ENCODE peak calls at places on chromosomes 16 and 17, in nine cellular contexts. G is uterus; K is mammary epithelial cell; Z is AG04450; H is iPS DF 6.9; L is psoas muscle; T is thoracic aorta; C is OCI-LY7; S is CD8-positive, alpha-beta memory T cell. D is an unnamed sample.

GRCh38 chr17:75834279-75834920 is 9.8 kb downstream of the UNC13D start:
- DNase-seq in G (no peak), K (no peak), Z (no peak), H (no peak), L (no peak), T (no peak), C (no peak), S (no peak), D (no peak)

GRCh38 chr17:158379-158778 is 21.0 kb downstream of the SCGB1C2 start:
- DNase-seq in G (no peak), K (no peak), Z (no peak), H (no peak), L (no peak), T (no peak), C (no peak), S (no peak), D (no peak)

GRCh38 chr16:67936876-67937605 is 391 bp upstream of the PSMB10 start:
- DNase-seq in G (no peak), K (peak), Z (no peak), H (no peak), L (no peak), T (no peak), C (peak), S (peak), D (no peak)

GRCh38 chr16:56950455-56950854 is 11.3 kb upstream of the CETP start:
- DNase-seq in G (no peak), K (no peak), Z (no peak), H (no peak), L (no peak), T (no peak), C (no peak), S (no peak), D (no peak)

GRCh38 chr17:59786536-59787319 is 79.3 kb downstream of the VMP1 start:
- DNase-seq in G (peak), K (peak), Z (peak), H (no peak), L (no peak), T (peak), C (peak), S (peak), D (peak)

GRCh38 chr17:491086-492014 is 138.7 kb upstream of the RPH3AL start:
- DNase-seq in G (peak), K (peak), Z (peak), H (no peak), L (peak), T (no peak), C (peak), S (peak), D (peak)

GRCh38 chr16:47467501-47467900 is 6.4 kb downstream of the PHKB start:
- DNase-seq in G (no peak), K (no peak), Z (no peak), H (no peak), L (no peak), T (no peak), C (no peak), S (no peak), D (no peak)

GRCh38 chr17:44738214-44738906 is 20.4 kb upstream of the ADAM11 start:
- DNase-seq in G (no peak), K (peak), Z (no peak), H (no peak), L (no peak), T (no peak), C (no peak), S (no peak), D (peak)

GRCh38 chr16:65890203-65890602 is 476.3 kb upstream of the CDH5 start:
- DNase-seq in G (no peak), K (no peak), Z (no peak), H (no peak), L (no peak), T (no peak), C (no peak), S (no peak), D (no peak)

GRCh38 chr16:20336955-20337354 is 9.6 kb upstream of the GP2 start:
- DNase-seq in G (no peak), K (no peak), Z (no peak), H (no peak), L (no peak), T (no peak), C (no peak), S (no peak), D (no peak)

GRCh38 chr17:2181206-2181983 is 122.2 kb downstream of the SMG6 start:
- DNase-seq in G (peak), K (no peak), Z (peak), H (no peak), L (peak), T (peak), C (no peak), S (no peak), D (peak)

GRCh38 chr17:52202572-52202876 is 44.0 kb upstream of the CA10 start:
- DNase-seq in G (no peak), K (no peak), Z (no peak), H (no peak), L (no peak), T (no peak), C (no peak), S (no peak), D (no peak)

GRCh38 chr17:28944862-28945741 is 6.2 kb downstream of the PHF12 start:
- DNase-seq in G (no peak), K (peak), Z (no peak), H (no peak), L (no peak), T (no peak), C (no peak), S (no peak), D (peak)

GRCh38 chr16:85018529-85019236 is 7.3 kb upstream of the ZDHHC7 start:
- DNase-seq in G (no peak), K (no peak), Z (no peak), H (no peak), L (no peak), T (no peak), C (no peak), S (no peak), D (no peak)
- H3K27ac ChIP-seq in G (no peak), K (no peak), Z (no peak), H (no peak), L (no peak), T (no peak), C (no peak), S (no peak), D (no peak)

GRCh38 chr16:3189869-3190268 is 1.9 kb downstream of the OR1F1 start:
- DNase-seq in G (no peak), K (no peak), Z (no peak), H (no peak), L (no peak), T (no peak), C (no peak), S (no peak), D (no peak)

GRCh38 chr16:3188925-3189825 is 1.2 kb downstream of the OR1F1 start:
- DNase-seq in G (no peak), K (peak), Z (no peak), H (no peak), L (no peak), T (no peak), C (no peak), S (no peak), D (peak)

GRCh38 chr16:3188675-3188924 is 596 bp downstream of the OR1F1 start:
- DNase-seq in G (no peak), K (no peak), Z (no peak), H (no peak), L (no peak), T (no peak), C (no peak), S (no peak), D (no peak)

GRCh38 chr16:3192476-3193019 is 4.5 kb downstream of the OR1F1 start:
- DNase-seq in G (no peak), K (no peak), Z (no peak), H (no peak), L (no peak), T (no peak), C (no peak), S (no peak), D (no peak)

GRCh38 chr16:3190949-3191353 is 2.9 kb downstream of the OR1F1 start:
- DNase-seq in G (no peak), K (no peak), Z (no peak), H (no peak), L (no peak), T (no peak), C (no peak), S (no peak), D (no peak)
- H3K4me3 ChIP-seq in G (no peak), K (peak), Z (peak), H (peak), L (no peak), T (no peak), C (no peak), S (peak), D (peak)

DNA sequence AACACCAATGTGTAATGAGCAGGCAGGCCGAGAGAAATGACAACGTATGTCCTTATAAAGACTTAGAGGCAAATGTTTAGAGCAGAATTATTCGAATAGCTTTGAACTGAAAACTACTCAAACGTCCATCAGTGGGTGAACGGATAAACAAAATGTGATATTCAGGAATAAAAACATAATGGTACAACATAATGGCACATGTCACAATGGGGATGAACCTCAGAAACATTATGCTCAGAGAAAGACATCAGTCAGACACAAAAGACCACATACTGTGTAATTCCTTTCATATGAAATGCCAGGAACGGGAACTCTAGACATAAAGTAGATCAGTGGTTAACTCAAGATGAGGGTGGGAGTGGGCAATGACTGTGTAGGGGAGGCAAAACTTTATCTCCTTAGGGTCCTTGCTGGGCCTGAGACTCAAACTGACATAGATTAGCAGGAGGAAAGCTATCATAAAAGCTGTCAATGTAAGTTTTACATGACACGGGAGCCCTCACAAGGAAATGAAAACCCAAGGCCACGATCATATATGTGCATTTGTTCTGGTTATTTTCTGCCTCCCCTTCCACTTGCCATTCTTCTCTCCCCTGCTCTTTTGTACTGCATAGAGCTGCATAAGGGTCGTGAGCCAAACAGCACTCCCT is 14.8 kb upstream of the ARL4D start:
- DNase-seq in G (no peak), K (no peak), Z (no peak), H (no peak), L (no peak), T (no peak), C (no peak), S (no peak), D (no peak)
- H3K27ac ChIP-seq in G (no peak), K (no peak), Z (no peak), H (no peak), L (no peak), T (no peak), C (no peak), S (no peak), D (no peak)

DNA sequence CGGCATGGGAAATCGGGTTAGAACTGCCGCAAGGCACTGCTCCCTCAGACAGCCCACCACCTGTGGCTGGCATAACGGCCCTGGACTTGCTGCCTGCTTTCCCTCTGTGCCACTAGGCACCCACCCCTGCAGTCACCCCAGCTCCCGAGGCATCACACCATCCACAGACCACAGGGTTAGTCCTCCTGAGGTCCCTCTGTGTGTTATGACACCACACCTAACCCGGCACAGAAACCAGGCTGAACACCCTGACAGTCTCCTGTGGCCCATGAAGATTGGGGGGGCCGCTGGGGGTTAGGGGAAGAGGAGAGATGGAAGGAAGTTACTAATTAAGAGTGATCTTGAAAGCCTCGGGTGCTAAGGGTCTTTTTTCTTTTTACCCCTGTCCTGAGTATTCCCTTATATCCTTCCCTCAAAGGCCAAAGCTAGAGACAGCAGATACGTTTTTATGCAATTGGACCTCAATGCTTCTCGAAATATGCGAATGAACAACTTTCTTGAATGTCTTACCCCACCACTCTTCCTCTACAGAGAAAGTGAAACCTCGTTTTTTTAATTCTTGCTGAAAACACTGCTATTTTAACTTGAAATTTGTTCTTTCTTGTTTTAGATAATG is 7.0 kb downstream of the CYTH1 start:
- DNase-seq in G (no peak), K (peak), Z (no peak), H (no peak), L (no peak), T (no peak), C (peak), S (peak), D (no peak)
- H3K4me3 ChIP-seq in G (no peak), K (peak), Z (no peak), H (no peak), L (peak), T (peak), C (peak), S (peak), D (no peak)

GRCh38 chr17:9001539-9001938 is 19.8 kb upstream of the NTN1 start:
- DNase-seq in G (no peak), K (no peak), Z (no peak), H (no peak), L (no peak), T (no peak), C (no peak), S (no peak), D (no peak)

GRCh38 chr17:9003355-9004131 is 17.8 kb upstream of the NTN1 start:
- DNase-seq in G (no peak), K (peak), Z (no peak), H (no peak), L (no peak), T (no peak), C (no peak), S (no peak), D (no peak)

GRCh38 chr17:9002610-9003354 is 18.5 kb upstream of the NTN1 start:
- DNase-seq in G (peak), K (peak), Z (no peak), H (no peak), L (no peak), T (no peak), C (no peak), S (no peak), D (peak)

GRCh38 chr17:9004132-9004960 is 17.0 kb upstream of the NTN1 start:
- DNase-seq in G (no peak), K (no peak), Z (no peak), H (no peak), L (no peak), T (no peak), C (no peak), S (no peak), D (no peak)

DNA sequence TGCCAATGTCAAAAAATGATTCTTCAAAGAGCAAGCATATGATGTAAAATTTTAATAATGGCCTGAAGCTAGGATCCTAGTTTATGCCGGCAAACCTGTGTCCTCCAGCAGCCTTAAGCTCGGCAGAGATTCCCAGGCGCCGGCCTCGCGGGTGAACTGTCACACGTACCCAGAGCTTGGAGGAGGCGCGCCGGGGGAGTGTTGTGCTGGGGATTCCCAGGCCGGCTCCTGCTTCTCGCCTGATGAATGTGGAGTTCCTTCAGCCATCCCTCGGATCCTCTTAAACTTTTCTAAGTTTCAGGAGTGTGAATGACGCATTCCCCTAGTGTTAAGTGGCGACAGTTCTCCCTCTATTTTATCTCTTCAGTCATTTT is 19.1 kb upstream of the NTN1 start:
- DNase-seq in G (no peak), K (peak), Z (no peak), H (no peak), L (no peak), T (no peak), C (no peak), S (no peak), D (no peak)
- H3K27ac ChIP-seq in G (no peak), K (no peak), Z (no peak), H (no peak), L (no peak), T (no peak), C (no peak), S (no peak), D (no peak)

DNA sequence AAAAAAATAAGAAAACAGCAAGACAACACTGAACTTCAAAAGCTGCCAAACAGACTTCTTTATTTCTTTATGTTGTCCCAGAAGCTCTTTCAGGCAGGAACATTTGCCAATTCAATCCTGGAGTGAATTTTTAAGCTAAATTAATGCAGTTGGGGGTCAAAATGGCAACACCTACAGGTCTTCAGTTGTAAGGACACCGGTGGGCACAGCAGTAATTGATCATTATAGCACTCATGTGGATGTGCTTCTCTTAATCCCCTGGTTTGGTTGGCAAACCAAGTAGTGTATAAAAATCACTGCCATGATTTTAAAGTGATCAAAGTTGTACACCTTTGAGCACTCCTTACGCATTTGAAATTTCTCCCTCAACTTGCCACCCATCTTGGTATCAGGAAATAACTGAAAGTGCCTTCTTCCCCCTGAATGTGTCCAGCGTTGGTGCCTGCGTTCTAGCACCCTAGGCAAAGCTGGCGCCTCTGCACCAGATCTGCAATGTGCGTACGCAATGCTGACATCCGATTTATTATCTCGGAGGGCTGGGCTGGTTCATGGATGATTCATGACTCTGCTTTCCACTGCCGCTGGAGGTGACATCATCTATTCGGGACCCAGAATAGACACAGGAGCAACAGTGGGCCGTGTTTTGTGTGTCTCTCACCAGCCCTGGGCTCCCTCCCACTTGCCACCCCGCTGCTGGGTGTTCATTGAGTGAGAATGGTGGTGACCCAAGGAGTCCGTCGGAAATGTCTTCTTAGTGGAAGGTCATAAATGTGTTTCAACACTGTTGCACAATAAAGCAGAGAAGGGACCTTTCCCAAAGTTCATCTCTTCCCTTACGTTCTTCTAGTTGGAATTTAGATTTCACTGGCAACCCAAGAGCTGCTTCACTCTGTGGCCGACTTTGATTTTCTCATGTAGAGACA is 203.4 kb downstream of the CCDC182 start:
- DNase-seq in G (peak), K (no peak), Z (no peak), H (no peak), L (peak), T (peak), C (no peak), S (no peak), D (peak)
- H3K4me3 ChIP-seq in G (no peak), K (no peak), Z (no peak), H (no peak), L (peak), T (peak), C (no peak), S (no peak), D (peak)

GRCh38 chr17:82288602-82288927 is 15.1 kb upstream of the CSNK1D start:
- DNase-seq in G (no peak), K (no peak), Z (no peak), H (no peak), L (no peak), T (no peak), C (no peak), S (no peak), D (no peak)

GRCh38 chr17:82292251-82293154 is 19.0 kb upstream of the CSNK1D start:
- DNase-seq in G (peak), K (peak), Z (peak), H (peak), L (peak), T (peak), C (peak), S (peak), D (peak)

GRCh38 chr17:82287849-82288601 is 14.5 kb upstream of the CSNK1D start:
- DNase-seq in G (peak), K (no peak), Z (peak), H (no peak), L (peak), T (no peak), C (no peak), S (no peak), D (peak)

GRCh38 chr17:82291582-82292250 is 18.2 kb upstream of the CSNK1D start:
- DNase-seq in G (no peak), K (no peak), Z (no peak), H (no peak), L (no peak), T (no peak), C (no peak), S (no peak), D (no peak)

GRCh38 chr17:82289822-82290541 is 16.5 kb upstream of the CSNK1D start:
- DNase-seq in G (no peak), K (no peak), Z (no peak), H (no peak), L (no peak), T (no peak), C (no peak), S (no peak), D (no peak)
- H3K27ac ChIP-seq in G (peak), K (no peak), Z (no peak), H (no peak), L (no peak), T (no peak), C (no peak), S (peak), D (no peak)

DNA sequence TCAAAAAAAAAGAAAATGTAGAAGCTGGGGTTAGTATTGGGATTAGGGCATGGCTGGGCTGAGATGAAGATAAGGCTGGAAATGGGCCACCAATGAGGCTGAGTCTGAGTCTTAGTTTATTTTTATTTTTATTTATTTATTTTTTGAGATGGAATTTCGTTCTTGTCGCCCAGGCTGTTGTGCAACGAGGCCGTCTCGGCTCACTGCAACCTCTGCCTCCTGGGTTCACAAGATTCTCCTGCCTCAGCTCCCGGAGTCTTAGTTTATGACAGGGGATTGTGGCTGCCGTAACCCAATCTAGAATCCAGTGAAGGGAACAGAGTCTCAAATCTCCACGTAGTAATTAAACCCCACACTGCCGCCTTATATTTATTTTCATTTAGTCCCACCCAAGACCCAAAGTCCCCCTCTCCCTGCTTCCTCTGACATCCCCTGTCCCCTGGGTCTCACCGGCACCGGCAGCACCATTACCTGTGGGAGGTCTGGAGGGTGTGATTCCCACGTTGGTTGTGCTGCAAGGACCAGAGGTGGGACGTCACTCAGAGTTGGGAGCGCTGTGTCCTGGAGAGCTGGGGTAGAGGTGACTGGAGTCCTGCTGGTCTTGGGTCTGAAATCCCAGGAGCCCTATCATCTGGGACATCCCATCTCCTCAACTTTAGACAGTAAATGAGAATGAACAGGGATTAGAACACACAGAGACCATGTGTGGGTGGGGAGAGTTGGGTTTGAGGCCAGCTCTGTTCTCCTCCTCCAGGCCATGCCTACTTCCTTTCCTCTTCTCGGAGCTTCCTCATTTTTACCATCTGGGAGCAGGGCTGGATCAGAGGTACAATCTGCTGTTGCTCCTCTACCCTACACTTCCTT is at the start of gene CLEC10A:
- DNase-seq in G (no peak), K (no peak), Z (no peak), H (no peak), L (peak), T (no peak), C (no peak), S (no peak), D (no peak)
- H3K4me3 ChIP-seq in G (no peak), K (no peak), Z (no peak), H (no peak), L (peak), T (no peak), C (no peak), S (no peak), D (no peak)